ENCODE peak calls at places on chromosome 15, in five cellular contexts. C is K562, D is IMR-90, I is HCT116, X is PC-3. W is an unnamed sample.

GRCh38 chr15:100580414-100580813 is 21.6 kb downstream of the LINS1 start:
- DNase-seq in C (no peak), D (no peak), I (no peak), X (no peak), W (no peak)

GRCh38 chr15:41013698-41014414 is 60.6 kb downstream of the CHAC1 start:
- DNase-seq in C (no peak), D (peak; percentile 86), I (no peak), X (no peak), W (no peak)

GRCh38 chr15:63372018-63372705 is 9.5 kb downstream of the CA12 start:
- DNase-seq in C (peak; percentile 63), D (peak; percentile 98), I (peak; percentile 38), X (peak; percentile 89), W (no peak)

GRCh38 chr15:27670481-27670880 is 428.6 kb downstream of the OCA2 start:
- DNase-seq in C (no peak), D (no peak), I (no peak), X (no peak), W (no peak)

GRCh38 chr15:76377217-76377616 is 40.6 kb downstream of the ISL2 start:
- DNase-seq in C (no peak), D (no peak), I (no peak), X (no peak), W (no peak)

GRCh38 chr15:61228025-61228901 is 839 bp downstream of the RORA start:
- DNase-seq in C (no peak), D (peak; percentile 33), I (no peak), X (peak; percentile 10), W (peak; percentile 54)

GRCh38 chr15:83733206-83733605 is 79.3 kb downstream of the ADAMTSL3 start:
- DNase-seq in C (no peak), D (peak; percentile 6), I (peak; percentile 32), X (peak; percentile 95), W (no peak)

GRCh38 chr15:73748731-73749130 is 4.4 kb downstream of the INSYN1 start:
- DNase-seq in C (no peak), D (no peak), I (no peak), X (no peak), W (no peak)

GRCh38 chr15:101387591-101387990 is 92.5 kb upstream of the SNRPA1 start:
- DNase-seq in C (no peak), D (no peak), I (no peak), X (no peak), W (no peak)

GRCh38 chr15:101455291-101455916 is 34.1 kb downstream of the PCSK6 start:
- DNase-seq in C (peak; percentile 63), D (no peak), I (no peak), X (no peak), W (no peak)

GRCh38 chr15:34122771-34123183 is 20.9 kb downstream of the PGBD4 start:
- DNase-seq in C (no peak), D (peak; percentile 97), I (no peak), X (peak; percentile 91), W (no peak)

GRCh38 chr15:77984446-77984861 is 93.1 kb downstream of the TBC1D2B start:
- DNase-seq in C (no peak), D (no peak), I (no peak), X (no peak), W (no peak)

GRCh38 chr15:72319360-72319984 is 485 bp downstream of the CELF6 start:
- DNase-seq in C (peak; percentile 91), D (peak; percentile 47), I (no peak), X (peak; percentile 36), W (peak; percentile 97)

GRCh38 chr15:78457101-78457500 is 19.1 kb downstream of the IREB2 start:
- DNase-seq in C (no peak), D (peak; percentile 69), I (no peak), X (peak; percentile 84), W (no peak)

GRCh38 chr15:39885099-39885777 is 34.8 kb downstream of the GPR176 start:
- DNase-seq in C (no peak), D (no peak), I (no peak), X (no peak), W (no peak)

GRCh38 chr15:58525926-58526538 is 94.2 kb downstream of the LIPC start:
- DNase-seq in C (no peak), D (no peak), I (no peak), X (no peak), W (no peak)

GRCh38 chr15:90419202-90419601 is 31.2 kb downstream of the IQGAP1 start:
- DNase-seq in C (no peak), D (no peak), I (no peak), X (no peak), W (no peak)

GRCh38 chr15:90598679-90599078 is 69.0 kb downstream of the CRTC3 start:
- DNase-seq in C (no peak), D (no peak), I (no peak), X (no peak), W (no peak)

GRCh38 chr15:98744506-98744905 is 96.2 kb downstream of the IGF1R start:
- DNase-seq in C (no peak), D (no peak), I (no peak), X (no peak), W (no peak)

GRCh38 chr15:31051646-31052045 is 49.9 kb downstream of the TRPM1 start:
- DNase-seq in C (no peak), D (no peak), I (no peak), X (no peak), W (no peak)

GRCh38 chr15:26974120-26974780 is 3.3 kb downstream of the GABRG3 start:
- DNase-seq in C (peak; percentile 22), D (peak; percentile 9), I (no peak), X (peak; percentile 61), W (peak; percentile 55)

DNA sequence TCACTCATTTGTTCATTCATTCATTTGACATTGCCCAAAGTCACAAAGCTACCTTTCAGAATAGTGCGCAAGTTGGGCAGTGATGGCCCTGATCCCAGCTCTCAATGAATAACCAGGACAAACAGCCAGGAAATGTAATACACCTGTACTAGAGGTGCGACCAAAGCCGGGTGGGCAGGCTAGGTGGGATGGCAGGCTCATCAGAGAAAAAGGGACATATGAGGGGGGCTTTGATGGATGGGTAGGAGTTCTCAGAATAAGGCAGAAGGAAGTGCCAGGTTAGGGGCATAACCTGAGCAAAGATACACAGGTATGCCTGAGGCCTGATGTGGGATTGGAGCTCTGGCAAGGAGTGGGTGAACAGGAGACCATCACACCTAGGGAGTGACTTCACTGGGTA is 53.4 kb upstream of the SMAD6 start:
- DNase-seq in C (no peak), D (no peak), I (no peak), X (no peak), W (no peak)
- H3K27ac ChIP-seq in C (no peak overlapping the region), D (no peak overlapping the region), I (no peak overlapping the region), X (no peak overlapping the region), W (no peak overlapping the region)

GRCh38 chr15:85380860-85381535 is 595 bp downstream of the AKAP13 start:
- DNase-seq in C (peak; percentile 6), D (no peak), I (no peak), X (peak; percentile 19), W (peak; percentile 90)

GRCh38 chr15:85383470-85384148 is 3.2 kb downstream of the AKAP13 start:
- DNase-seq in C (no peak), D (no peak), I (no peak), X (no peak), W (no peak)

GRCh38 chr15:85380217-85380859 is at the start of gene AKAP13:
- DNase-seq in C (peak; percentile 91), D (peak; percentile 99), I (peak; percentile 99), X (peak; percentile 99), W (peak; percentile 99)

GRCh38 chr15:85381850-85382751 is 1.7 kb downstream of the AKAP13 start:
- DNase-seq in C (no peak), D (no peak), I (no peak), X (peak; percentile 28), W (no peak)

GRCh38 chr15:85382942-85383341 is 2.5 kb downstream of the AKAP13 start:
- DNase-seq in C (no peak), D (no peak), I (no peak), X (no peak), W (no peak)
- H3K9ac ChIP-seq in C (no peak overlapping the region), D (no peak overlapping the region), I (no peak overlapping the region), X (no peak overlapping the region), W (no peak overlapping the region)

DNA sequence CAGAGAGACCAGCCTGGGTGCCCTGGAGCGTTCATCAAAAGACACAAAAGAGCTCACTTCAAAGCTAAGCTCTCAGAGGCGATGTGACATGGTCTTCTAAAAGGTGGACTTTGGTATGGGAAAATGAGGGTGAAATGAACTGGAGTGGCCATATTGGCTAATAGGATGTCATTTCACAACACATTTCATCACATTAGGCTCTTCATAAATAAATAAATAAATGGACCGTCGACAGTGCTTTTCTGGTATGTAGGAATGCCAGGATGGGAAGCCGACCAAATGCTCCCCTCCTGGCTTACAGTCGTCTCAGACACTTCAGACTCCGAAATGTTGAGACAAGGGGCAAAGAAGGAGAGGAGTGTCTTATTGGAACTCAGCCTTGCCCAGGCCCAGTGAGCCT is 383.0 kb downstream of the NTRK3 start:
- DNase-seq in C (no peak), D (peak; percentile 33), I (no peak), X (no peak), W (no peak)
- H3K9me3 ChIP-seq in C (no peaks in the 10 kb centered on the region), D (no peaks in the 10 kb centered on the region), I (peaks cover 9% of the 10 kb centered on the region), X (peaks cover 4% of the 10 kb centered on the region), W (no peaks in the 10 kb centered on the region)

GRCh38 chr15:96444865-96445264 is 114.4 kb downstream of the NR2F2 start:
- DNase-seq in C (no peak), D (no peak), I (no peak), X (no peak), W (no peak)

GRCh38 chr15:96448923-96449322 is 118.4 kb downstream of the NR2F2 start:
- DNase-seq in C (no peak), D (no peak), I (no peak), X (no peak), W (no peak)
- H3K27ac ChIP-seq in C (no peak overlapping the region), D (no peak overlapping the region), I (no peak overlapping the region), X (no peak overlapping the region), W (no peak overlapping the region)

GRCh38 chr15:65377105-65377975 is 462 bp downstream of the IGDCC3 start:
- DNase-seq in C (no peak), D (no peak), I (no peak), X (no peak), W (peak; percentile 83)

GRCh38 chr15:65379986-65380385 is 2.2 kb upstream of the IGDCC3 start:
- DNase-seq in C (no peak), D (no peak), I (no peak), X (no peak), W (peak; percentile 1)

GRCh38 chr15:65375871-65376552 is 1.8 kb downstream of the IGDCC3 start:
- DNase-seq in C (no peak), D (no peak), I (no peak), X (no peak), W (peak; percentile 16)

GRCh38 chr15:65376767-65377104 is 1.1 kb downstream of the IGDCC3 start:
- DNase-seq in C (no peak), D (no peak), I (no peak), X (no peak), W (no peak)

DNA sequence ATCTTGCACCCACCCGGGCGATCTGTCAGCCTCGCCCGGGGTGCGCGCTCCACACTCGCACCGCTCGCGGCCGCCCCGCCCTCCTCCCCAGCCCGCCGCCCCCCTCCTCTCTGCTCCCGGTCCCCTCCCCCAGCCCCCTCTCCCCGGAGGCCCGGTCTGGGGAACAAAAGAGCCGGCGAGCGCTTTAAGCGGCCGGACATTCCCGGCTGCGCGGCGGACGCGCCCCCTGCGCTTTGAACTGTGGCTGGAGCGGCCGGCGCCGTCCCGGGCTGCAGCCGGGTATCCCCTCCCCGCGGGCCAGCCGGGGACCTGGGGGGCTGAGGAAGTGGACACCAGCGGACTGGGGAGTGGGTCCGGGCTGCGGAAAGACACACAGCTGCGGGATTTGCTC is at the start of gene IGDCC3:
- DNase-seq in C (no peak), D (no peak), I (no peak), X (no peak), W (peak; percentile 97)
- H3K9ac ChIP-seq in C (no peak within 1 kb of the TSS), D (no peak within 1 kb of the TSS), I (peak within 1 kb of the TSS; percentile 8), X (no peak within 1 kb of the TSS), W (peak within 1 kb of the TSS; percentile 18)

GRCh38 chr15:33031324-33031736 is 163.2 kb downstream of the FMN1 start:
- DNase-seq in C (no peak), D (peak; percentile 75), I (no peak), X (peak; percentile 50), W (no peak)
- H3K9me3 ChIP-seq in C (no peaks in the 10 kb centered on the region), D (no peaks in the 10 kb centered on the region), I (no peaks in the 10 kb centered on the region), X (no peaks in the 10 kb centered on the region), W (no peaks in the 10 kb centered on the region)